ENCODE peak calls at places on chromosomes 5 and 9, in seven cellular contexts. I is foreskin fibroblast, P is psoas muscle, Z is astrocyte of the spinal cord, Y is bronchial epithelial cell, M is HCT116, S is GM23338. Q is an unnamed sample.

GRCh38 chr5:112276996-112277395 is 142.1 kb downstream of the EPB41L4A start:
- DNase-seq in S (peak), P (no peak), I (no peak), M (no peak), Y (no peak), Z (no peak), Q (no peak)

GRCh38 chr5:932628-933250 is 40.1 kb downstream of the TRIP13 start:
- DNase-seq in Y (no peak), M (no peak), S (no peak), P (peak), Z (no peak), I (no peak), Q (no peak)

GRCh38 chr9:136326061-136326776 is 1.1 kb upstream of the GPSM1 start:
- DNase-seq in Z (peak), I (peak), S (peak), P (no peak), Y (no peak), M (no peak), Q (no peak)

GRCh38 chr5:173391031-173391430 is 62.8 kb upstream of the STC2 start:
- DNase-seq in P (no peak), I (no peak), Y (no peak), M (no peak), S (no peak), Z (no peak), Q (no peak)

GRCh38 chr9:71589612-71590011 is 178.7 kb downstream of the CEMIP2 start:
- DNase-seq in M (no peak), Y (no peak), I (no peak), Z (no peak), P (no peak), S (no peak), Q (no peak)

GRCh38 chr9:111622626-111623025 is 8.5 kb upstream of the DNAJC25 start:
- DNase-seq in P (peak), S (no peak), I (peak), Y (peak), M (no peak), Z (peak), Q (peak)

GRCh38 chr5:136132087-136132486 is 558 bp upstream of the SMAD5 start:
- DNase-seq in Z (no peak), S (no peak), M (no peak), I (no peak), P (peak), Y (no peak), Q (no peak)

GRCh38 chr5:61275841-61276240 is 56.2 kb upstream of the ZSWIM6 start:
- DNase-seq in Y (peak), S (no peak), M (no peak), Z (peak), I (peak), P (peak), Q (peak)

GRCh38 chr9:86649913-86650312 is 295.7 kb upstream of the TUT7 start:
- DNase-seq in I (no peak), Y (no peak), M (no peak), P (no peak), Z (no peak), S (no peak), Q (no peak)

GRCh38 chr9:121558423-121558950 is 58.8 kb upstream of the GGTA1 start:
- DNase-seq in S (no peak), M (no peak), Y (no peak), I (no peak), P (no peak), Z (no peak), Q (no peak)

GRCh38 chr5:152331718-152332117 is 73.4 kb downstream of the NMUR2 start:
- DNase-seq in Y (peak), M (no peak), P (no peak), Z (no peak), I (no peak), S (no peak), Q (peak)

GRCh38 chr5:124580925-124581821 is 165.3 kb downstream of the ZNF608 start:
- DNase-seq in Y (no peak), Z (no peak), M (no peak), S (peak), I (no peak), P (no peak), Q (no peak)

GRCh38 chr9:134384811-134385479 is 58.7 kb downstream of the RXRA start:
- DNase-seq in S (no peak), P (no peak), M (no peak), Z (no peak), Y (no peak), I (no peak), Q (peak)

GRCh38 chr9:128911529-128912035 is 9.2 kb upstream of the PHYHD1 start:
- DNase-seq in Z (peak), I (peak), P (peak), M (no peak), S (peak), Y (peak), Q (peak)

GRCh38 chr9:77770340-77770739 is 122.2 kb upstream of the GNA14 start:
- DNase-seq in M (no peak), P (no peak), S (no peak), Z (no peak), I (no peak), Y (no peak), Q (no peak)

GRCh38 chr5:139178948-139179347 is 19.2 kb downstream of the SIL1 start:
- DNase-seq in M (no peak), Z (peak), P (no peak), I (no peak), S (peak), Y (peak), Q (peak)

GRCh38 chr5:55037046-55037771 is 13.2 kb downstream of the GZMK start:
- DNase-seq in M (peak), Y (no peak), Z (peak), S (peak), I (no peak), P (no peak), Q (peak)

GRCh38 chr9:127919253-127919815 is 2.5 kb upstream of the ST6GALNAC4 start:
- DNase-seq in Z (peak), Y (peak), I (peak), S (no peak), M (peak), P (peak), Q (peak)

GRCh38 chr5:457195-457961 is 14.4 kb downstream of the EXOC3 start:
- DNase-seq in S (no peak), P (peak), Z (no peak), M (no peak), I (no peak), Y (no peak), Q (no peak)

GRCh38 chr5:463952-464351 is 21.0 kb downstream of the EXOC3 start:
- DNase-seq in P (peak), S (no peak), I (no peak), Y (no peak), Z (no peak), M (no peak), Q (no peak)

GRCh38 chr5:95976606-95977005 is 15.0 kb upstream of the ELL2 start:
- DNase-seq in S (no peak), P (no peak), I (no peak), M (no peak), Y (no peak), Z (no peak), Q (no peak)

GRCh38 chr9:114803459-114803858 is 2.4 kb downstream of the TNFSF15 start:
- DNase-seq in P (no peak), S (peak), M (no peak), Y (no peak), Z (no peak), I (no peak), Q (no peak)

GRCh38 chr5:124596595-124597388 is 149.6 kb downstream of the ZNF608 start:
- DNase-seq in S (no peak), I (peak), Z (peak), P (no peak), Y (peak), M (peak), Q (peak)

GRCh38 chr5:2705861-2706260 is 45.6 kb downstream of the IRX2 start:
- DNase-seq in Y (no peak), P (no peak), Z (no peak), S (no peak), I (no peak), M (no peak), Q (no peak)

GRCh38 chr5:150404991-150405816 is 7.5 kb downstream of the CD74 start:
- DNase-seq in Z (no peak), S (no peak), P (no peak), M (no peak), Y (no peak), I (no peak), Q (no peak)

GRCh38 chr9:100108572-100108971 is 9.5 kb downstream of the INVS start:
- DNase-seq in I (no peak), S (no peak), Y (no peak), Z (peak), M (no peak), P (no peak), Q (no peak)

GRCh38 chr5:130514984-130515690 is 610.9 kb downstream of the CHSY3 start:
- DNase-seq in Z (peak), P (no peak), I (peak), Y (peak), M (peak), S (no peak), Q (peak)

GRCh38 chr5:168365581-168366081 is 74.2 kb downstream of the WWC1 start:
- DNase-seq in Z (peak), S (peak), M (peak), I (peak), P (peak), Y (peak), Q (peak)

GRCh38 chr9:78927099-78927940 is 630.4 kb downstream of the PSAT1 start:
- DNase-seq in P (no peak), M (no peak), S (no peak), Y (no peak), Z (no peak), I (no peak), Q (no peak)

GRCh38 chr5:110398951-110399350 is 327.5 kb downstream of the TMEM232 start:
- DNase-seq in Y (no peak), Z (no peak), I (no peak), M (no peak), S (no peak), P (no peak), Q (no peak)

GRCh38 chr9:128636024-128636390 is 20.6 kb downstream of the DYNC2I2 start:
- DNase-seq in P (peak), I (no peak), Y (no peak), Z (no peak), S (peak), M (no peak), Q (peak)

GRCh38 chr9:97186493-97186892 is 121.0 kb upstream of the CCDC180 start:
- DNase-seq in I (no peak), M (no peak), S (no peak), P (no peak), Y (no peak), Z (no peak), Q (no peak)

GRCh38 chr5:88826959-88827585 is 55.9 kb downstream of the MEF2C start:
- DNase-seq in I (peak), S (peak), Y (peak), M (peak), P (no peak), Z (peak), Q (peak)

GRCh38 chr5:116766470-116766947 is 191.9 kb upstream of the SEMA6A start:
- DNase-seq in Z (peak), S (no peak), P (no peak), Y (peak), I (no peak), M (peak), Q (peak)

GRCh38 chr5:43602456-43602817 is 543 bp upstream of the NNT start:
- DNase-seq in Y (peak), S (peak), Z (peak), P (peak), M (no peak), I (peak), Q (peak)

GRCh38 chr5:86977185-86977584 is 290.5 kb upstream of the RASA1 start:
- DNase-seq in M (no peak), S (no peak), Z (no peak), I (no peak), Y (no peak), P (no peak), Q (no peak)

GRCh38 chr5:16934123-16934522 is 2.0 kb downstream of the MYO10 start:
- DNase-seq in M (peak), S (peak), Z (peak), Y (peak), P (peak), I (peak), Q (peak)

GRCh38 chr9:16803648-16804047 is 66.8 kb downstream of the BNC2 start:
- DNase-seq in S (no peak), P (no peak), M (no peak), I (no peak), Y (no peak), Z (no peak), Q (no peak)

GRCh38 chr9:693460-694390 is 147.8 kb upstream of the DMRT1 start:
- DNase-seq in P (peak), I (peak), S (peak), Y (no peak), Z (peak), M (no peak), Q (no peak)
- H3K4me3 ChIP-seq in P (peak), I (peak), S (no peak), Y (no peak), Z (peak), M (no peak), Q (no peak)

GRCh38 chr9:79985276-79985675 is 413.5 kb downstream of the TLE4 start:
- DNase-seq in P (no peak), Z (no peak), I (no peak), S (no peak), M (no peak), Y (no peak), Q (no peak)
- TF ChIP-seq CTCF in P (no peak), Z (no peak), I (no peak), S (no peak), M (no peak), Y (no peak), Q (no peak)

DNA sequence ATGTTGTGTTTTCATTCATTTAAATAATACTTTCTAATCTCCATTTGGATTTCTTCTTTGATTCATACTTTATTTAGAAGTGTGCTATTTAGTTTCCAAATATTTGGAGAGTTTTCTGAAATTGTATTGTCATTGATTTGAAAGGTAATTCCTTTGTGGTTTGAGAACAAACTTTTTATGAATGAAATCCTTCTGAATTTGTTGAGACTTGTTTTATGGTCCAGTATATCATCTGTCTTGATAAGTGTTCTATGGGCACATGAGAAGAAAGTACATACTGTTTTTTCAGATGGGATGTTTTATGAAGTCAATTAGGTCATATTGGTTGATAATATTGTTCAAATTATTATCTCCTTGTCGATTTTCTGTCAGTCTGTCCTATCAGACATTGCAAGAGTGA is 953.8 kb downstream of the NR2F1-AS1 start:
- DNase-seq in I (no peak), M (no peak), P (no peak), Y (peak), Z (no peak), S (no peak), Q (peak)
- H3K4me3 ChIP-seq in I (no peak), M (no peak), P (no peak), Y (no peak), Z (no peak), S (no peak), Q (no peak)

GRCh38 chr9:33223696-33224095 is 16.3 kb upstream of the SPINK4 start:
- DNase-seq in Y (no peak), Z (no peak), P (no peak), I (no peak), M (no peak), S (no peak), Q (no peak)
- TF ChIP-seq CTCF in Y (no peak), Z (peak), P (no peak), I (peak), M (peak), S (no peak), Q (peak)

GRCh38 chr9:971901-972511 is 4.4 kb upstream of the DMRT3 start:
- DNase-seq in S (peak), M (no peak), Y (no peak), Z (no peak), P (peak), I (no peak), Q (peak)
- H3K4me3 ChIP-seq in S (peak), M (no peak), Y (peak), Z (no peak), P (peak), I (peak), Q (peak)

GRCh38 chr5:56617998-56618397 is 197.4 kb upstream of the MAP3K1 start:
- DNase-seq in Z (no peak), S (no peak), I (no peak), M (no peak), P (no peak), Y (no peak), Q (no peak)
- TF ChIP-seq CTCF in Z (no peak), S (no peak), I (no peak), M (no peak), P (no peak), Y (no peak), Q (no peak)

DNA sequence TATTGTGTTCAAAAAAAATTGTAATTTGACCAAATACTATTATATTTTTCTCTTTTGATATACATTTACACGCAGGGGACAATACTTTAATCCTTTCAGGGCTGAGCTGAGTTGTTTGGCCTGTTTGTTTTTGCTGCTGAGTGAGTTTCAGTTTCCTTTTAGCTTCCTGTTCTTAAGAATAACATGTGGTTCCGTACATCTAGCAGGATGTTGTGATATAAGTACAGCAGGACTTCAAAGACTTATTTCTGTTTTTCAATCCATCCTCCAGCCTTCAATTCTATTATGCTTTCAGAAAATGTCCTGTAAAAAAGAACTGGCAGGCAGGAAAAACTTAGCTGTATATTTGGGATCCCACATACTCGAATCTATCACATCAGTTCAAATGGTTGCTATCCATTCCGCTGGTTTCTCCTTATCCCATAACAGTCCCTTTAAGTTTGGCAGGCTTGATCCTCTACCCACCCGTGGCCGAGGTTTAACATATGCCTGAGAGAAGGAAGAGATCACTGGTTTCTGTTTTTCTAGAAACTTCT is 1037.3 kb upstream of the ACO1 start:
- DNase-seq in Y (peak), I (peak), P (no peak), S (peak), M (no peak), Z (peak), Q (peak)
- H3K4me3 ChIP-seq in Y (no peak), I (no peak), P (peak), S (no peak), M (no peak), Z (no peak), Q (no peak)